ENCODE peak calls at places on chromosomes 11 and 22, in six cellular contexts. One of them, this sample, is unnamed.

GRCh38 chr11:115153135-115153534 is 351.1 kb downstream of the CADM1 start:
- DNase-seq in PC-3: no peak
- DNase-seq in Peyer's patch: no peak
- DNase-seq in body of pancreas: no peak
- DNase-seq in esophagus squamous epithelium: no peak
- DNase-seq in colonic mucosa: no peak
- DNase-seq in this sample: no peak

GRCh38 chr11:119741369-119742262 is 12.6 kb upstream of the NECTIN1 start:
- DNase-seq in PC-3: peak; percentile 60
- DNase-seq in Peyer's patch: peak; percentile 82
- DNase-seq in body of pancreas: no peak
- DNase-seq in esophagus squamous epithelium: no peak
- DNase-seq in colonic mucosa: peak; percentile 82
- DNase-seq in this sample: no peak

GRCh38 chr11:123577081-123577598 is 77.3 kb downstream of the SCN3B start:
- DNase-seq in PC-3: peak; percentile 77
- DNase-seq in Peyer's patch: peak; percentile 79
- DNase-seq in body of pancreas: peak; percentile 60
- DNase-seq in esophagus squamous epithelium: no peak
- DNase-seq in colonic mucosa: peak; percentile 62
- DNase-seq in this sample: no peak

GRCh38 chr22:31350410-31350863 is 4.3 kb upstream of the PATZ1 start:
- DNase-seq in PC-3: no peak
- DNase-seq in Peyer's patch: no peak
- DNase-seq in body of pancreas: peak; percentile 88
- DNase-seq in esophagus squamous epithelium: no peak
- DNase-seq in colonic mucosa: peak; percentile 33
- DNase-seq in this sample: no peak

GRCh38 chr11:130826572-130826971 is 89.7 kb downstream of the SNX19 start:
- DNase-seq in PC-3: no peak
- DNase-seq in Peyer's patch: no peak
- DNase-seq in body of pancreas: no peak
- DNase-seq in esophagus squamous epithelium: no peak
- DNase-seq in colonic mucosa: no peak
- DNase-seq in this sample: no peak

GRCh38 chr11:102287963-102288744 is 29.1 kb upstream of the BIRC3 start:
- DNase-seq in PC-3: peak; percentile 96
- DNase-seq in Peyer's patch: no peak
- DNase-seq in body of pancreas: peak; percentile 71
- DNase-seq in esophagus squamous epithelium: no peak
- DNase-seq in colonic mucosa: peak; percentile 57
- DNase-seq in this sample: peak; percentile 71

GRCh38 chr22:45960477-45961386 is 16.2 kb downstream of the WNT7B start:
- DNase-seq in PC-3: no peak
- DNase-seq in Peyer's patch: no peak
- DNase-seq in body of pancreas: no peak
- DNase-seq in esophagus squamous epithelium: no peak
- DNase-seq in colonic mucosa: no peak
- DNase-seq in this sample: no peak

GRCh38 chr22:42346722-42347121 is 76.3 kb upstream of the TCF20 start:
- DNase-seq in PC-3: no peak
- DNase-seq in Peyer's patch: no peak
- DNase-seq in body of pancreas: no peak
- DNase-seq in esophagus squamous epithelium: no peak
- DNase-seq in colonic mucosa: no peak
- DNase-seq in this sample: no peak

GRCh38 chr22:41822289-41823057 is 10.4 kb upstream of the SREBF2 start:
- DNase-seq in PC-3: peak; percentile 91
- DNase-seq in Peyer's patch: no peak
- DNase-seq in body of pancreas: peak; percentile 37
- DNase-seq in esophagus squamous epithelium: no peak
- DNase-seq in colonic mucosa: no peak
- DNase-seq in this sample: peak; percentile 50

GRCh38 chr11:69918938-69919650 is 99.9 kb upstream of the FGF3 start:
- DNase-seq in PC-3: peak; percentile 82
- DNase-seq in Peyer's patch: peak; percentile 80
- DNase-seq in body of pancreas: peak; percentile 67
- DNase-seq in esophagus squamous epithelium: no peak
- DNase-seq in colonic mucosa: peak; percentile 73
- DNase-seq in this sample: no peak

GRCh38 chr11:130418210-130418609 is 10.2 kb downstream of the ADAMTS8 start:
- DNase-seq in PC-3: no peak
- DNase-seq in Peyer's patch: no peak
- DNase-seq in body of pancreas: no peak
- DNase-seq in esophagus squamous epithelium: no peak
- DNase-seq in colonic mucosa: no peak
- DNase-seq in this sample: no peak

GRCh38 chr11:76783901-76784813 is 1.0 kb downstream of the TSKU start:
- DNase-seq in PC-3: peak; percentile 80
- DNase-seq in Peyer's patch: peak; percentile 77
- DNase-seq in body of pancreas: peak; percentile 35
- DNase-seq in esophagus squamous epithelium: no peak
- DNase-seq in colonic mucosa: peak; percentile 53
- DNase-seq in this sample: no peak

GRCh38 chr11:43567396-43567975 is 113.1 kb upstream of the HSD17B12 start:
- DNase-seq in PC-3: peak; percentile 63
- DNase-seq in Peyer's patch: no peak
- DNase-seq in body of pancreas: no peak
- DNase-seq in esophagus squamous epithelium: no peak
- DNase-seq in colonic mucosa: no peak
- DNase-seq in this sample: no peak

GRCh38 chr11:26953770-26954392 is 40.0 kb upstream of the FIBIN start:
- DNase-seq in PC-3: no peak
- DNase-seq in Peyer's patch: no peak
- DNase-seq in body of pancreas: no peak
- DNase-seq in esophagus squamous epithelium: no peak
- DNase-seq in colonic mucosa: no peak
- DNase-seq in this sample: no peak

GRCh38 chr11:46446343-46446751 is 54.8 kb upstream of the CHRM4 start:
- DNase-seq in PC-3: no peak
- DNase-seq in Peyer's patch: no peak
- DNase-seq in body of pancreas: no peak
- DNase-seq in esophagus squamous epithelium: no peak
- DNase-seq in colonic mucosa: no peak
- DNase-seq in this sample: no peak

GRCh38 chr22:50247748-50248147 is 2.9 kb upstream of the TUBGCP6 start:
- DNase-seq in PC-3: peak; percentile 34
- DNase-seq in Peyer's patch: peak; percentile 75
- DNase-seq in body of pancreas: peak; percentile 74
- DNase-seq in esophagus squamous epithelium: no peak
- DNase-seq in colonic mucosa: peak; percentile 86
- DNase-seq in this sample: peak; percentile 66

GRCh38 chr22:49489821-49490220 is 337.9 kb downstream of the BRD1 start:
- DNase-seq in PC-3: no peak
- DNase-seq in Peyer's patch: no peak
- DNase-seq in body of pancreas: no peak
- DNase-seq in esophagus squamous epithelium: no peak
- DNase-seq in colonic mucosa: no peak
- DNase-seq in this sample: no peak

GRCh38 chr22:32829451-32829851 is 27.9 kb downstream of the TIMP3 start:
- DNase-seq in PC-3: no peak
- DNase-seq in Peyer's patch: no peak
- DNase-seq in body of pancreas: no peak
- DNase-seq in esophagus squamous epithelium: no peak
- DNase-seq in colonic mucosa: no peak
- DNase-seq in this sample: no peak

GRCh38 chr22:49820984-49821383 is 6.7 kb downstream of the BRD1 start:
- DNase-seq in PC-3: no peak
- DNase-seq in Peyer's patch: no peak
- DNase-seq in body of pancreas: no peak
- DNase-seq in esophagus squamous epithelium: no peak
- DNase-seq in colonic mucosa: no peak
- DNase-seq in this sample: no peak

GRCh38 chr11:35649984-35650383 is 12.6 kb upstream of the TRIM44 start:
- DNase-seq in PC-3: peak; percentile 54
- DNase-seq in Peyer's patch: no peak
- DNase-seq in body of pancreas: no peak
- DNase-seq in esophagus squamous epithelium: no peak
- DNase-seq in colonic mucosa: no peak
- DNase-seq in this sample: no peak

GRCh38 chr11:69287968-69288882 is 5.7 kb upstream of the MYEOV start:
- DNase-seq in PC-3: no peak
- DNase-seq in Peyer's patch: peak; percentile 91
- DNase-seq in body of pancreas: no peak
- DNase-seq in esophagus squamous epithelium: no peak
- DNase-seq in colonic mucosa: peak; percentile 95
- DNase-seq in this sample: no peak

GRCh38 chr11:5521540-5521939 is 5.0 kb upstream of the UBQLNL start:
- DNase-seq in PC-3: peak; percentile 10
- DNase-seq in Peyer's patch: no peak
- DNase-seq in body of pancreas: no peak
- DNase-seq in esophagus squamous epithelium: no peak
- DNase-seq in colonic mucosa: no peak
- DNase-seq in this sample: no peak

GRCh38 chr11:119373917-119374631 is 7.4 kb downstream of the USP2 start:
- DNase-seq in PC-3: peak; percentile 89
- DNase-seq in Peyer's patch: peak; percentile 85
- DNase-seq in body of pancreas: peak; percentile 80
- DNase-seq in esophagus squamous epithelium: no peak
- DNase-seq in colonic mucosa: peak; percentile 86
- DNase-seq in this sample: no peak

GRCh38 chr11:59698506-59698905 is 15.1 kb downstream of the OR10V1 start:
- DNase-seq in PC-3: no peak
- DNase-seq in Peyer's patch: no peak
- DNase-seq in body of pancreas: no peak
- DNase-seq in esophagus squamous epithelium: no peak
- DNase-seq in colonic mucosa: no peak
- DNase-seq in this sample: no peak

GRCh38 chr11:78696177-78696576 is 121.5 kb upstream of the NARS2 start:
- DNase-seq in PC-3: no peak
- DNase-seq in Peyer's patch: no peak
- DNase-seq in body of pancreas: no peak
- DNase-seq in esophagus squamous epithelium: no peak
- DNase-seq in colonic mucosa: no peak
- DNase-seq in this sample: no peak

GRCh38 chr11:61571869-61572268 is 9.0 kb downstream of the SYT7 start:
- DNase-seq in PC-3: no peak
- DNase-seq in Peyer's patch: no peak
- DNase-seq in body of pancreas: no peak
- DNase-seq in esophagus squamous epithelium: no peak
- DNase-seq in colonic mucosa: no peak
- DNase-seq in this sample: no peak

GRCh38 chr11:61571337-61571736 is 9.5 kb downstream of the SYT7 start:
- DNase-seq in PC-3: no peak
- DNase-seq in Peyer's patch: no peak
- DNase-seq in body of pancreas: no peak
- DNase-seq in esophagus squamous epithelium: no peak
- DNase-seq in colonic mucosa: no peak
- DNase-seq in this sample: no peak

GRCh38 chr11:61569701-61570100 is 11.2 kb downstream of the SYT7 start:
- DNase-seq in PC-3: no peak
- DNase-seq in Peyer's patch: no peak
- DNase-seq in body of pancreas: no peak
- DNase-seq in esophagus squamous epithelium: no peak
- DNase-seq in colonic mucosa: no peak
- DNase-seq in this sample: no peak

GRCh38 chr11:61564936-61565696 is 15.8 kb downstream of the SYT7 start:
- DNase-seq in PC-3: no peak
- DNase-seq in Peyer's patch: no peak
- DNase-seq in body of pancreas: no peak
- DNase-seq in esophagus squamous epithelium: no peak
- DNase-seq in colonic mucosa: no peak
- DNase-seq in this sample: no peak

DNA sequence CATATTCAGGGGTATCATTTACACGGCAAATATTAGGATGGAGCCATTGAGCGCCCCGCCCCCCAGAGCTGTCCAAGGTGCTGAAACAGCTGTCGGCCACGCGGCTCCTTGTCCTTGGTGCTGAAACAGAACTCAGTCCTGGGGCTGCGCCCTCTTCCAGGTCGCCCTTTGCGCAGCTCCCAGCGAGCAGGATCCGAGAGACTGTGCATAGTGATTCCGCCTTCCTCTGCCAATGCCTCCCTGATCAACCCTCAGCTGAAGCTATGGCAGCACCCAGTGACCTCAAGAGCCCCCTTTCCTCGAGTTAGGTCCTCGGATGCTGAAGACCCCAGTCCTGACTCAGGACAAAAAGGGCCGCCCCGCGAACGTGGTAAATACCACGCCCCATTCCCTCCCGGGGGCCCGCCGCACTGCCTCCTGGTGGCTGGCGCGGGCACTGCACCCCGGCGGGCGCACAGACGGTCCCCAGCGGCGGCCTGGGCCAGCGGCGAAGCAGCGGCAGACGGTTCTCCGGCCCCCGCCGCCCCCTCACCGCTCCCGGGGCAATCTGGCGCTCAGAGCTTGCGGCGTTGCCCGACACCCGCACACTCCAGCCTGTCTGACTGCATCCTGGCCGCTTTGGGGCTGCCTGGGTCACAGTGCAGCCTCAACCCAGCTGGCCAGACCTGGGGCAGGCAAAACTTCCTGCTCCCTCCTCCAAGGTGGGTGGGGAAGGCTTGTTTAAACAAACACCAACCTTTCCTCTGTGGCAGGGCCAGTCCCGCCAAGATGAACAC is 13.4 kb downstream of the SYT7 start:
- DNase-seq in PC-3: peak; percentile 81
- DNase-seq in Peyer's patch: peak; percentile 84
- DNase-seq in body of pancreas: peak; percentile 78
- DNase-seq in esophagus squamous epithelium: no peak
- DNase-seq in colonic mucosa: peak; percentile 86
- DNase-seq in this sample: peak; percentile 59
- TF ChIP-seq CTCF in PC-3: peak; percentile 63
- TF ChIP-seq CTCF in Peyer's patch: peak; percentile 52
- TF ChIP-seq CTCF in body of pancreas: peak; percentile 7
- TF ChIP-seq CTCF in esophagus squamous epithelium: peak; percentile 61
- TF ChIP-seq CTCF in colonic mucosa: peak; percentile 71
- TF ChIP-seq CTCF in this sample: peak; percentile 95

GRCh38 chr11:87037450-87038234 is at the start of gene TMEM135:
- DNase-seq in PC-3: peak; percentile 98
- DNase-seq in Peyer's patch: peak; percentile 97
- DNase-seq in body of pancreas: peak; percentile 95
- DNase-seq in esophagus squamous epithelium: peak; percentile 65
- DNase-seq in colonic mucosa: peak; percentile 98
- DNase-seq in this sample: peak; percentile 89
- TF ChIP-seq CTCF in PC-3: peak; percentile 13
- TF ChIP-seq CTCF in Peyer's patch: peak; percentile 7
- TF ChIP-seq CTCF in body of pancreas: peak; percentile 18
- TF ChIP-seq CTCF in esophagus squamous epithelium: no peak
- TF ChIP-seq CTCF in colonic mucosa: no peak
- TF ChIP-seq CTCF in this sample: no peak

GRCh38 chr11:62464655-62465054 is 45.8 kb downstream of the SCGB1A1 start:
- DNase-seq in PC-3: no peak
- DNase-seq in Peyer's patch: no peak
- DNase-seq in body of pancreas: no peak
- DNase-seq in esophagus squamous epithelium: no peak
- DNase-seq in colonic mucosa: no peak
- DNase-seq in this sample: no peak
- TF ChIP-seq CTCF in PC-3: no peak
- TF ChIP-seq CTCF in Peyer's patch: no peak
- TF ChIP-seq CTCF in body of pancreas: no peak
- TF ChIP-seq CTCF in esophagus squamous epithelium: no peak
- TF ChIP-seq CTCF in colonic mucosa: no peak
- TF ChIP-seq CTCF in this sample: no peak

DNA sequence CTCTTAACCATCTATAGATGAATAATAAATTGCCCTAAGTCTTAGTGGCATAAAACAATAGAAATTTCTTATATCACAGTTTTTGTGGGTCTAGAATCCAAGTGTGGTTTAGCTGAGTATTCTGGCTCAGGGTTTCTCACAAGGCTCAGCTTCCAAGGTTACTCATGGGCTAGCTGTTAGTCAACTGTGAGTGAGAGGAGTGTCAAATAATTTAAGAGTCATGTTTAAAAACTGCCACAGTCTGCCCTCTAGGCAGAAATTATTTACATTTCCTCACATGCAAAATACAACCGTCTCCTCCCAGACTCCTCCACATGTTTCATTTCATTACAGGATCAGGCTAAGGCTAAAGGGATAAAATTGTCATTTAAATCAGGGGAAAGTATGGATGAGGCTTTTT is 324.2 kb downstream of the DYNC2H1 start:
- DNase-seq in PC-3: peak; percentile 96
- DNase-seq in Peyer's patch: no peak
- DNase-seq in body of pancreas: no peak
- DNase-seq in esophagus squamous epithelium: no peak
- DNase-seq in colonic mucosa: no peak
- DNase-seq in this sample: no peak
- TF ChIP-seq CTCF in PC-3: peak; percentile 36
- TF ChIP-seq CTCF in Peyer's patch: no peak
- TF ChIP-seq CTCF in body of pancreas: no peak
- TF ChIP-seq CTCF in esophagus squamous epithelium: no peak
- TF ChIP-seq CTCF in colonic mucosa: no peak
- TF ChIP-seq CTCF in this sample: peak; percentile 8

This sample was measured in LNCaP clone FGC.